ENCODE peak calls at places on chromosomes 13 and 19, in seven cellular contexts. W, B, T, S, Q, R and O are unnamed samples.

GRCh38 chr13:28353679-28354078 is 141.2 kb downstream of the FLT1 start:
- DNase-seq in Q (no peak), S (no peak), W (no peak), B (no peak), T (no peak), R (no peak), O (no peak)

GRCh38 chr13:21124853-21125252 is 51.5 kb downstream of the SKA3 start:
- DNase-seq in Q (no peak), S (no peak), T (no peak), B (peak), R (no peak), W (no peak), O (no peak)

GRCh38 chr19:35882074-35882832 is 13.9 kb downstream of the APLP1 start:
- DNase-seq in B (peak), T (no peak), W (no peak), Q (no peak), S (peak), R (no peak), O (peak)

GRCh38 chr19:41500443-41500842 is 57.5 kb downstream of the ERICH4 start:
- DNase-seq in W (no peak), T (no peak), R (no peak), B (no peak), Q (no peak), S (no peak), O (no peak)

GRCh38 chr19:48556163-48556562 is 4.2 kb downstream of the SULT2B1 start:
- DNase-seq in Q (no peak), T (no peak), W (no peak), S (no peak), B (no peak), R (no peak), O (no peak)

GRCh38 chr13:106118050-106118449 is 417.4 kb downstream of the EFNB2 start:
- DNase-seq in Q (no peak), T (no peak), S (no peak), W (no peak), R (no peak), B (no peak), O (no peak)

GRCh38 chr19:15810335-15810734 is 5.1 kb downstream of the OR10H1 start:
- DNase-seq in R (no peak), W (no peak), B (no peak), Q (no peak), T (no peak), S (no peak), O (no peak)

GRCh38 chr13:101970339-101970738 is 431.5 kb downstream of the FGF14 start:
- DNase-seq in W (peak), Q (no peak), T (no peak), B (no peak), S (no peak), R (no peak), O (no peak)

GRCh38 chr13:114200673-114201005 is 21.6 kb downstream of the CFAP97D2 start:
- DNase-seq in T (no peak), Q (no peak), S (no peak), W (no peak), B (no peak), R (no peak), O (no peak)

GRCh38 chr13:27920677-27921420 is 1.0 kb downstream of the PDX1 start:
- DNase-seq in T (no peak), Q (no peak), B (no peak), R (no peak), W (no peak), S (no peak), O (no peak)

GRCh38 chr19:3712663-3713531 is 4.7 kb downstream of the TJP3 start:
- DNase-seq in W (no peak), R (peak), T (no peak), B (no peak), S (no peak), Q (no peak), O (no peak)

GRCh38 chr19:33376423-33376822 is 2.9 kb downstream of the CEBPG start:
- DNase-seq in B (no peak), R (no peak), Q (no peak), T (peak), W (no peak), S (peak), O (no peak)

GRCh38 chr19:39407644-39408391 is 1.2 kb downstream of the ZFP36 start:
- DNase-seq in W (no peak), Q (peak), S (no peak), B (no peak), R (peak), T (no peak), O (peak)

GRCh38 chr13:27283906-27284523 is 13.4 kb downstream of the RASL11A start:
- DNase-seq in B (no peak), T (no peak), S (no peak), Q (no peak), R (no peak), W (no peak), O (peak)

GRCh38 chr19:2616741-2617392 is 85.6 kb downstream of the GNG7 start:
- DNase-seq in R (peak), T (no peak), Q (peak), W (no peak), B (no peak), S (no peak), O (peak)

GRCh38 chr19:52959613-52960295 is 2.9 kb downstream of the ZNF816 start:
- DNase-seq in T (no peak), S (no peak), R (no peak), W (no peak), Q (no peak), B (no peak), O (no peak)

GRCh38 chr19:2345794-2346663 is 14.0 kb upstream of the TMPRSS9 start:
- DNase-seq in T (no peak), R (peak), Q (no peak), B (peak), S (no peak), W (no peak), O (no peak)

GRCh38 chr13:63403726-63404125 is 1988.1 kb upstream of the PCDH20 start:
- DNase-seq in R (no peak), T (no peak), S (no peak), B (no peak), W (no peak), Q (no peak), O (no peak)

GRCh38 chr19:43532571-43532961 is 422 bp upstream of the ZNF575 start:
- DNase-seq in W (no peak), Q (no peak), R (peak), S (no peak), B (peak), T (no peak), O (peak)

GRCh38 chr13:65095118-65095517 is 2135.0 kb downstream of the PCDH9 start:
- DNase-seq in S (no peak), R (no peak), B (no peak), T (no peak), W (no peak), Q (no peak), O (no peak)

GRCh38 chr13:112819111-112819510 is 129.3 kb downstream of the ATP11A start:
- DNase-seq in S (no peak), B (no peak), R (no peak), W (no peak), Q (no peak), T (no peak), O (no peak)

GRCh38 chr13:79874396-79875360 is 393.7 kb downstream of the NDFIP2 start:
- DNase-seq in Q (no peak), B (no peak), W (no peak), S (no peak), R (no peak), T (no peak), O (no peak)

GRCh38 chr19:867301-867793 is 7.9 kb downstream of the CFD start:
- DNase-seq in R (no peak), T (no peak), S (no peak), B (no peak), W (no peak), Q (no peak), O (no peak)

GRCh38 chr19:15285896-15286591 is 46.3 kb downstream of the BRD4 start:
- DNase-seq in S (no peak), W (no peak), R (no peak), Q (no peak), T (no peak), B (no peak), O (no peak)

GRCh38 chr13:77184455-77184854 is 142.4 kb downstream of the MYCBP2 start:
- DNase-seq in Q (no peak), B (no peak), W (no peak), T (no peak), R (no peak), S (no peak), O (no peak)

GRCh38 chr19:34336781-34337271 is 28.2 kb upstream of the GPI start:
- DNase-seq in Q (peak), W (no peak), B (no peak), S (no peak), R (no peak), T (no peak), O (no peak)

GRCh38 chr19:49554701-49555181 is 25.6 kb downstream of the NOSIP start:
- DNase-seq in T (no peak), S (no peak), R (no peak), W (no peak), B (no peak), Q (no peak), O (no peak)

GRCh38 chr13:99218969-99219368 is 18.3 kb downstream of the UBAC2 start:
- DNase-seq in S (no peak), W (no peak), B (no peak), Q (peak), R (no peak), T (no peak), O (no peak)

GRCh38 chr19:29422047-29422446 is 103.7 kb upstream of the VSTM2B start:
- DNase-seq in Q (no peak), S (no peak), B (no peak), R (no peak), T (no peak), W (no peak), O (no peak)

GRCh38 chr19:20103091-20103501 is 25.3 kb downstream of the ZNF90 start:
- DNase-seq in S (no peak), R (no peak), T (no peak), B (no peak), Q (no peak), W (no peak), O (no peak)

GRCh38 chr13:21060827-21061076 is 634 bp downstream of the LATS2 start:
- DNase-seq in T (no peak), R (no peak), W (no peak), Q (no peak), S (no peak), B (no peak), O (no peak)

GRCh38 chr13:79211377-79211776 is 194.7 kb downstream of the RBM26 start:
- DNase-seq in S (no peak), Q (no peak), R (no peak), W (no peak), B (no peak), T (no peak), O (no peak)

GRCh38 chr19:30079200-30079599 is 137.2 kb downstream of the URI1 start:
- DNase-seq in S (no peak), W (no peak), Q (no peak), B (no peak), T (no peak), R (no peak), O (no peak)

GRCh38 chr19:32196690-32197420 is 148.6 kb upstream of the ZNF507 start:
- DNase-seq in T (no peak), Q (no peak), R (no peak), W (no peak), B (no peak), S (no peak), O (no peak)

GRCh38 chr19:13839938-13840750 is 36.8 kb upstream of the NANOS3 start:
- DNase-seq in S (no peak), Q (peak), B (no peak), W (no peak), R (peak), T (no peak), O (peak)